ENCODE peak calls at places on chromosome 2, in nine cellular contexts. M is RCC 7860, D is AG08396, F is activated T-helper 1 cell treated with Interleukin-2 at 50 U/mL for 16 hours, I is RWPE2, T is AG04450, W is glomerular endothelial cell, L is T47D, X is Calu3. Z is an unnamed sample.

GRCh38 chr2:3241971-3242746 is 135.5 kb downstream of the EIPR1 start:
- DNase-seq in F (no peak), D (no peak), X (no peak), T (no peak), W (no peak), M (no peak), I (no peak), L (no peak), Z (no peak)

GRCh38 chr2:106108351-106108750 is 85.8 kb downstream of the UXS1 start:
- DNase-seq in D (peak; percentile 44), F (no peak), X (no peak), W (no peak), L (peak; percentile 18), M (no peak), T (no peak), I (no peak), Z (no peak)

GRCh38 chr2:132009874-132010521 is 151.8 kb downstream of the ANKRD30BL start:
- DNase-seq in D (no peak), L (no peak), I (no peak), X (peak; percentile 3), W (no peak), M (no peak), T (no peak), F (no peak), Z (no peak)

GRCh38 chr2:84435331-84436081 is 23.6 kb downstream of the SUCLG1 start:
- DNase-seq in I (no peak), L (no peak), W (no peak), T (peak; percentile 52), F (no peak), M (no peak), X (no peak), D (peak; percentile 45), Z (no peak)

GRCh38 chr2:112138143-112139032 is at the start of gene FBLN7:
- DNase-seq in W (no peak), D (peak; percentile 75), L (peak; percentile 35), X (peak; percentile 23), M (no peak), I (no peak), T (no peak), F (no peak), Z (no peak)

GRCh38 chr2:37020212-37020886 is 54.0 kb upstream of the STRN start:
- DNase-seq in X (no peak), L (no peak), I (no peak), M (no peak), D (peak; percentile 82), T (peak; percentile 73), W (no peak), F (no peak), Z (no peak)

GRCh38 chr2:239934571-239935171 is 90.5 kb downstream of the NDUFA10 start:
- DNase-seq in M (no peak), X (no peak), W (peak; percentile 10), I (peak; percentile 37), F (peak; percentile 21), T (no peak), L (peak; percentile 45), D (peak; percentile 45), Z (peak; percentile 6)

GRCh38 chr2:240527153-240527750 is 30.5 kb downstream of the ANKMY1 start:
- DNase-seq in T (no peak), D (no peak), F (no peak), W (no peak), I (no peak), L (no peak), X (no peak), M (no peak), Z (no peak)

GRCh38 chr2:84757648-84758047 is 123.2 kb downstream of the TRABD2A start:
- DNase-seq in F (no peak), T (no peak), M (no peak), W (no peak), X (no peak), L (no peak), I (no peak), D (no peak), Z (no peak)

GRCh38 chr2:26636935-26637334 is 4.2 kb downstream of the CIB4 start:
- DNase-seq in L (no peak), F (no peak), X (no peak), I (no peak), W (no peak), T (no peak), D (no peak), M (no peak), Z (no peak)

GRCh38 chr2:200122683-200123082 is 167.3 kb downstream of the MAIP1 start:
- DNase-seq in L (no peak), M (no peak), X (no peak), D (no peak), T (no peak), F (no peak), W (no peak), I (no peak), Z (no peak)

GRCh38 chr2:150230616-150231015 is 256.9 kb downstream of the RND3 start:
- DNase-seq in T (no peak), X (no peak), F (no peak), W (no peak), M (no peak), L (no peak), I (no peak), D (no peak), Z (no peak)

GRCh38 chr2:134460583-134460998 is 206.7 kb downstream of the MGAT5 start:
- DNase-seq in I (no peak), M (peak; percentile 29), W (peak; percentile 34), X (peak; percentile 69), L (peak; percentile 55), D (peak; percentile 65), T (peak; percentile 18), F (peak; percentile 11), Z (no peak)

GRCh38 chr2:238415036-238415764 is 11.5 kb upstream of the ASB1 start:
- DNase-seq in I (no peak), X (no peak), T (no peak), W (no peak), L (no peak), D (no peak), M (no peak), F (no peak), Z (no peak)

GRCh38 chr2:239957681-239958181 is 67.4 kb downstream of the NDUFA10 start:
- DNase-seq in F (no peak), I (peak; percentile 9), D (no peak), W (no peak), M (no peak), T (no peak), X (no peak), L (no peak), Z (no peak)